ENCODE peak calls at places on chromosome 2, in seven cellular contexts. One of them, this sample, is unnamed.

GRCh38 chr2:184169366-184169765 is 429.0 kb upstream of the ZNF804A start:
- DNase-seq in upper lobe of right lung: no peak
- DNase-seq in CD4-positive, alpha-beta T cell: no peak
- DNase-seq in adrenal gland: no peak
- DNase-seq in CD8-positive, alpha-beta T cell: no peak
- DNase-seq in suprapubic skin: no peak
- DNase-seq in left ventricle myocardium inferior: no peak
- DNase-seq in this sample: no peak

GRCh38 chr2:58425368-58425767 is 184.2 kb upstream of the FANCL start:
- DNase-seq in upper lobe of right lung: no peak
- DNase-seq in CD4-positive, alpha-beta T cell: no peak
- DNase-seq in adrenal gland: no peak
- DNase-seq in CD8-positive, alpha-beta T cell: no peak
- DNase-seq in suprapubic skin: no peak
- DNase-seq in left ventricle myocardium inferior: no peak
- DNase-seq in this sample: no peak

GRCh38 chr2:177692828-177693269 is 300.3 kb downstream of the AGPS start:
- DNase-seq in upper lobe of right lung: no peak
- DNase-seq in CD4-positive, alpha-beta T cell: no peak
- DNase-seq in adrenal gland: no peak
- DNase-seq in CD8-positive, alpha-beta T cell: no peak
- DNase-seq in suprapubic skin: no peak
- DNase-seq in left ventricle myocardium inferior: no peak
- DNase-seq in this sample: no peak

GRCh38 chr2:54999182-54999581 is 51.1 kb downstream of the RTN4 start:
- DNase-seq in upper lobe of right lung: no peak
- DNase-seq in CD4-positive, alpha-beta T cell: no peak
- DNase-seq in adrenal gland: no peak
- DNase-seq in CD8-positive, alpha-beta T cell: no peak
- DNase-seq in suprapubic skin: no peak
- DNase-seq in left ventricle myocardium inferior: no peak
- DNase-seq in this sample: no peak

GRCh38 chr2:15735738-15736326 is 144.2 kb downstream of the DDX1 start:
- DNase-seq in upper lobe of right lung: no peak
- DNase-seq in CD4-positive, alpha-beta T cell: no peak
- DNase-seq in adrenal gland: peak
- DNase-seq in CD8-positive, alpha-beta T cell: no peak
- DNase-seq in suprapubic skin: no peak
- DNase-seq in left ventricle myocardium inferior: no peak
- DNase-seq in this sample: no peak

GRCh38 chr2:9232886-9233285 is 26.3 kb downstream of the ASAP2 start:
- DNase-seq in upper lobe of right lung: no peak
- DNase-seq in CD4-positive, alpha-beta T cell: no peak
- DNase-seq in adrenal gland: no peak
- DNase-seq in CD8-positive, alpha-beta T cell: no peak
- DNase-seq in suprapubic skin: no peak
- DNase-seq in left ventricle myocardium inferior: no peak
- DNase-seq in this sample: no peak

GRCh38 chr2:240572141-240573031 is 4.1 kb downstream of the RNPEPL1 start:
- DNase-seq in upper lobe of right lung: peak
- DNase-seq in CD4-positive, alpha-beta T cell: no peak
- DNase-seq in adrenal gland: no peak
- DNase-seq in CD8-positive, alpha-beta T cell: no peak
- DNase-seq in suprapubic skin: peak
- DNase-seq in left ventricle myocardium inferior: peak
- DNase-seq in this sample: no peak

GRCh38 chr2:238905721-238906120 is 57.8 kb downstream of the TWIST2 start:
- DNase-seq in upper lobe of right lung: no peak
- DNase-seq in CD4-positive, alpha-beta T cell: no peak
- DNase-seq in adrenal gland: no peak
- DNase-seq in CD8-positive, alpha-beta T cell: no peak
- DNase-seq in suprapubic skin: no peak
- DNase-seq in left ventricle myocardium inferior: no peak
- DNase-seq in this sample: no peak

GRCh38 chr2:235330775-235331438 is 162.9 kb upstream of the AGAP1 start:
- DNase-seq in upper lobe of right lung: no peak
- DNase-seq in CD4-positive, alpha-beta T cell: no peak
- DNase-seq in adrenal gland: no peak
- DNase-seq in CD8-positive, alpha-beta T cell: no peak
- DNase-seq in suprapubic skin: no peak
- DNase-seq in left ventricle myocardium inferior: no peak
- DNase-seq in this sample: no peak

GRCh38 chr2:102798181-102798580 is 36.4 kb downstream of the TMEM182 start:
- DNase-seq in upper lobe of right lung: no peak
- DNase-seq in CD4-positive, alpha-beta T cell: no peak
- DNase-seq in adrenal gland: no peak
- DNase-seq in CD8-positive, alpha-beta T cell: no peak
- DNase-seq in suprapubic skin: no peak
- DNase-seq in left ventricle myocardium inferior: no peak
- DNase-seq in this sample: no peak

GRCh38 chr2:240917009-240917683 is 11.0 kb downstream of the CROCC2 start:
- DNase-seq in upper lobe of right lung: peak
- DNase-seq in CD4-positive, alpha-beta T cell: no peak
- DNase-seq in adrenal gland: no peak
- DNase-seq in CD8-positive, alpha-beta T cell: no peak
- DNase-seq in suprapubic skin: peak
- DNase-seq in left ventricle myocardium inferior: peak
- DNase-seq in this sample: no peak

GRCh38 chr2:33441235-33441810 is 35.1 kb upstream of the RASGRP3 start:
- DNase-seq in upper lobe of right lung: no peak
- DNase-seq in CD4-positive, alpha-beta T cell: peak
- DNase-seq in adrenal gland: peak
- DNase-seq in CD8-positive, alpha-beta T cell: no peak
- DNase-seq in suprapubic skin: no peak
- DNase-seq in left ventricle myocardium inferior: peak
- DNase-seq in this sample: peak

GRCh38 chr2:33444961-33445360 is 31.5 kb upstream of the RASGRP3 start:
- DNase-seq in upper lobe of right lung: no peak
- DNase-seq in CD4-positive, alpha-beta T cell: no peak
- DNase-seq in adrenal gland: no peak
- DNase-seq in CD8-positive, alpha-beta T cell: no peak
- DNase-seq in suprapubic skin: no peak
- DNase-seq in left ventricle myocardium inferior: no peak
- DNase-seq in this sample: no peak

GRCh38 chr2:33437815-33438214 is 38.6 kb upstream of the RASGRP3 start:
- DNase-seq in upper lobe of right lung: no peak
- DNase-seq in CD4-positive, alpha-beta T cell: no peak
- DNase-seq in adrenal gland: no peak
- DNase-seq in CD8-positive, alpha-beta T cell: no peak
- DNase-seq in suprapubic skin: no peak
- DNase-seq in left ventricle myocardium inferior: no peak
- DNase-seq in this sample: no peak

GRCh38 chr2:33443272-33443829 is 33.1 kb upstream of the RASGRP3 start:
- DNase-seq in upper lobe of right lung: no peak
- DNase-seq in CD4-positive, alpha-beta T cell: no peak
- DNase-seq in adrenal gland: no peak
- DNase-seq in CD8-positive, alpha-beta T cell: no peak
- DNase-seq in suprapubic skin: no peak
- DNase-seq in left ventricle myocardium inferior: no peak
- DNase-seq in this sample: no peak

DNA sequence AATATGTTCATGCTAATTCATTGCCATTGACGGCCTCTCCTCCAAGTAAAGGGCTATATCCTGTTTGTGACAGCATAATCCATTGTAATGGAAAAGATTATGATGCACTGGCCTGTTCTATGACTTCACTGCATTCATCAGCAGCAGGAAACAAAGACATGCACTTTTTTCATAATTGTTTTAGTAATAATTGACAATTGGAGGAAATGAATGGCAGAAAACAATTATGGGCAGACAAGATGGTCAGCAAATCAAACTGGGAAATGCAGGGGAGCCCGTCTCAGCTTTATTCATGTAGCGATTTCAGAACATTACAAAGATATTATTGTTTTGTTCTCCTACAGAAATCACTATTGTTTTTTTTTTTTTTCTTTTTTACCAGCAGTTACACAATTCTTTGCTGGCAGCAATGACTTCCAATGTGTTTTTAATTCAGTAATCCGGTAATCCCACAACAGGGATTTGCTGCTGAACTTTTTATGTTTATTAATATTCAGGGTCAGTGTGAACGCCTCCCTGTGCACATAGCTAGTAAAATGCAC is 33.9 kb upstream of the RASGRP3 start:
- DNase-seq in upper lobe of right lung: no peak
- DNase-seq in CD4-positive, alpha-beta T cell: no peak
- DNase-seq in adrenal gland: no peak
- DNase-seq in CD8-positive, alpha-beta T cell: no peak
- DNase-seq in suprapubic skin: no peak
- DNase-seq in left ventricle myocardium inferior: no peak
- DNase-seq in this sample: no peak
- H3K27ac ChIP-seq in upper lobe of right lung: no peak
- H3K27ac ChIP-seq in CD4-positive, alpha-beta T cell: no peak
- H3K27ac ChIP-seq in adrenal gland: no peak
- H3K27ac ChIP-seq in CD8-positive, alpha-beta T cell: no peak
- H3K27ac ChIP-seq in suprapubic skin: peak
- H3K27ac ChIP-seq in left ventricle myocardium inferior: peak
- H3K27ac ChIP-seq in this sample: no peak

GRCh38 chr2:47010176-47010575 is 94.6 kb upstream of the MCFD2 start:
- DNase-seq in upper lobe of right lung: no peak
- DNase-seq in CD4-positive, alpha-beta T cell: no peak
- DNase-seq in adrenal gland: no peak
- DNase-seq in CD8-positive, alpha-beta T cell: no peak
- DNase-seq in suprapubic skin: no peak
- DNase-seq in left ventricle myocardium inferior: no peak
- DNase-seq in this sample: no peak

GRCh38 chr2:47007826-47008225 is 92.2 kb upstream of the MCFD2 start:
- DNase-seq in upper lobe of right lung: no peak
- DNase-seq in CD4-positive, alpha-beta T cell: no peak
- DNase-seq in adrenal gland: no peak
- DNase-seq in CD8-positive, alpha-beta T cell: no peak
- DNase-seq in suprapubic skin: no peak
- DNase-seq in left ventricle myocardium inferior: no peak
- DNase-seq in this sample: no peak

GRCh38 chr2:47007221-47007825 is 91.7 kb upstream of the MCFD2 start:
- DNase-seq in upper lobe of right lung: no peak
- DNase-seq in CD4-positive, alpha-beta T cell: no peak
- DNase-seq in adrenal gland: no peak
- DNase-seq in CD8-positive, alpha-beta T cell: no peak
- DNase-seq in suprapubic skin: no peak
- DNase-seq in left ventricle myocardium inferior: no peak
- DNase-seq in this sample: no peak

GRCh38 chr2:47009368-47009767 is 93.8 kb upstream of the MCFD2 start:
- DNase-seq in upper lobe of right lung: no peak
- DNase-seq in CD4-positive, alpha-beta T cell: no peak
- DNase-seq in adrenal gland: peak
- DNase-seq in CD8-positive, alpha-beta T cell: no peak
- DNase-seq in suprapubic skin: no peak
- DNase-seq in left ventricle myocardium inferior: no peak
- DNase-seq in this sample: no peak

DNA sequence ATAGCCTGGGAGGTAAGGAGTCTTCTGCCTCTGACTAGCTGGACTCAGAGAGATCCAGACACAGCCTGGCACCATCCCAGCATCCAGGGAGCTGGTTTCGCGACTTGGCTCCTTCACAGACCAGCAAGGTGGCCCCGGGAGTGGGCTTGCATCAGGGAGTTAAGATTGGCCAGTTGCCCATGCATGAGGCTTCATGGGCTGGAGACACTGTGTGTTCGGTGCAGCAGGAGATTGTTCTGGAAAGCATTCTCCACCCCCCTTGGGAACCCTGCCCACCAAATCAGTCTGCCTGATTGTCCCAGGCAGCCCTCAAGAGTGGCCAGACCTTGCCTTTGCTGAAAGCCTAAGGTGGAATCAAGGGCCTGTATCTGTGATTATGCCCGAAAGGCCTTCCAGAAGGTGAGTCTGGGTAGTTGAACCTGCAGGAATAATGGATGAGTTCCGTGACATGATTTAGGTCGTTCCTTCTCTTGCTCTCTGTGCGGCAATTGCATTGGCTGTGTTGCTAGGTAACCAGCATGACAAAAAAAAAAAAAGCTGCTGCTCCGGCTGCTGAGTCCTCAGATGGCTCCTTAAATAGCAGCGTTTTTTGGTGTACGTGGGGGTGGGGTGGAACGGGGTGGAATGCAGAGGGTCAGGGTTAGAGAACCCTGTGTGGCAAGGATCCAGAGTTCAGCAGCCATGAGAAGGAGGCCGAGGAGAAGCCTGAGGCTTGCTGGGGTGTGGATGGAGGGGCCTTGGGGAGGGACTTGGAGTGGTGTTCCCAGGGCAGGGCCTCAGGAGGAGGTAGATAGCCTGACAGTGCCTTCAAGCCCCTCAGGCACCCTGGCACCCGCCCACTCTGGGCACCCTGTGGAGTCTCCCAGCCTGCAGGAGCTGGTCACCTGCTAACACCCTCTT is 93.0 kb upstream of the MCFD2 start:
- DNase-seq in upper lobe of right lung: no peak
- DNase-seq in CD4-positive, alpha-beta T cell: no peak
- DNase-seq in adrenal gland: peak
- DNase-seq in CD8-positive, alpha-beta T cell: no peak
- DNase-seq in suprapubic skin: no peak
- DNase-seq in left ventricle myocardium inferior: peak
- DNase-seq in this sample: no peak
- H3K27ac ChIP-seq in upper lobe of right lung: peak
- H3K27ac ChIP-seq in CD4-positive, alpha-beta T cell: no peak
- H3K27ac ChIP-seq in adrenal gland: peak
- H3K27ac ChIP-seq in CD8-positive, alpha-beta T cell: no peak
- H3K27ac ChIP-seq in suprapubic skin: peak
- H3K27ac ChIP-seq in left ventricle myocardium inferior: peak
- H3K27ac ChIP-seq in this sample: no peak

DNA sequence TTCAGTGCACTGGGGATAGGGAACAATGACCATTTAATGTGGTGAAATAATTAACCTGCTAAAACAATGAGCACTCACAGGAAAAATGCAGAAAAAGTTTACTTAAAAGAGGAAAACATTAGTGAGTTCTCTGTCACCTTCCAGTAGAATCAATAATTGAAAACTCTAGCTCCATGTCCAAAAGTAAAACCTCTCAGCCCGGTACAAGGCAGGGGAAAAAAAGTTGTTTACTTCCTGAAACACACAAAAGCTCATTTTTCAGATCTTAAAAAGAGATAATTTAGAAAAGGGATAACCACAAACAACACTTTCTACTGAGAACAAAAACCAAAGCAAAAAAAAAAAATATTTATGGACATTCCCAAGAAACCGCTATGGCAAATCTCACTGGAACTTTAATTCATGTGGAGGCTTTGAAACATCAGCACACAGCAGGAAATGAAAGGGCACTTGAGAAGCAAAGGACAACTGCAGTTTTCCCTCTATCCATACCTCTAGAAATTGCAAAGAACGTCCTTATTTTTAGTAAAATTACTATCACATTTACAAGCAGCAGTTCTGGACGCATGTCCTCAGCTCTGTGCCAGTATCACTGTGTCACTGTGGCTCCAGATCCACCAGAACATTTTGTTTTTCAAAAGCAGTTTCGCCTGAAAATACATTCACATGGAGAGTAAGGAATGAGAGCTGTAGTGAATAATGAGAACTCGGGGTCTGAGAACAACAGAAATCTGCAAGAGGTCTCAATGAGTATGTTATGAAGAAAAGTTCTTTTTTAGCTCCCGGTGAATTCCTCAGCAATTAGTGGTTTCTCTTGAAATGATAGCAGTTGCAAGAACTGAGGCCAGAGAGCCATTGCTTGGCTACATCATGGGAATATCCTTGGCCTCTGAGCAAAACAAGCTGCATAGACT is 44.7 kb upstream of the DNAH7 start:
- DNase-seq in upper lobe of right lung: no peak
- DNase-seq in CD4-positive, alpha-beta T cell: no peak
- DNase-seq in adrenal gland: no peak
- DNase-seq in CD8-positive, alpha-beta T cell: no peak
- DNase-seq in suprapubic skin: no peak
- DNase-seq in left ventricle myocardium inferior: no peak
- DNase-seq in this sample: peak
- H3K27ac ChIP-seq in upper lobe of right lung: peak
- H3K27ac ChIP-seq in CD4-positive, alpha-beta T cell: no peak
- H3K27ac ChIP-seq in adrenal gland: peak
- H3K27ac ChIP-seq in CD8-positive, alpha-beta T cell: no peak
- H3K27ac ChIP-seq in suprapubic skin: peak
- H3K27ac ChIP-seq in left ventricle myocardium inferior: peak
- H3K27ac ChIP-seq in this sample: peak

GRCh38 chr2:227388537-227389011 is 825 bp upstream of the SCYGR1 start:
- DNase-seq in upper lobe of right lung: no peak
- DNase-seq in CD4-positive, alpha-beta T cell: no peak
- DNase-seq in adrenal gland: no peak
- DNase-seq in CD8-positive, alpha-beta T cell: no peak
- DNase-seq in suprapubic skin: no peak
- DNase-seq in left ventricle myocardium inferior: no peak
- DNase-seq in this sample: no peak
- H3K27ac ChIP-seq in upper lobe of right lung: no peak
- H3K27ac ChIP-seq in CD4-positive, alpha-beta T cell: no peak
- H3K27ac ChIP-seq in adrenal gland: no peak
- H3K27ac ChIP-seq in CD8-positive, alpha-beta T cell: no peak
- H3K27ac ChIP-seq in suprapubic skin: no peak
- H3K27ac ChIP-seq in left ventricle myocardium inferior: no peak
- H3K27ac ChIP-seq in this sample: no peak

This sample was measured in SK-N-MC.